ENCODE peak calls at places on chromosome 9, in six cellular contexts. S is body of pancreas, B is A549, M is stomach, J is HepG2, P is suprapubic skin. R is an unnamed sample.

GRCh38 chr9:70117835-70118319 is 74.2 kb downstream of the MAMDC2 start:
- DNase-seq in S (no peak), B (no peak), M (no peak), J (peak; percentile 29), P (no peak), R (no peak)

GRCh38 chr9:115396071-115396529 is 278.1 kb upstream of the TNC start:
- DNase-seq in S (no peak), B (no peak), M (no peak), J (no peak), P (no peak), R (no peak)

GRCh38 chr9:89868100-89868499 is 263.3 kb downstream of the GADD45G start:
- DNase-seq in S (no peak), B (no peak), M (no peak), J (no peak), P (no peak), R (no peak)

GRCh38 chr9:128420060-128420650 is 502 bp upstream of the CERCAM start:
- DNase-seq in S (peak; percentile 69), B (peak; percentile 60), M (peak; percentile 74), J (peak; percentile 39), P (no peak), R (peak; percentile 76)

GRCh38 chr9:101235105-101235866 is 149.5 kb downstream of the BAAT start:
- DNase-seq in S (no peak), B (peak; percentile 35), M (no peak), J (peak; percentile 45), P (no peak), R (peak; percentile 39)

GRCh38 chr9:124764774-124765438 is 6.2 kb downstream of the NR6A1 start:
- DNase-seq in S (no peak), B (peak; percentile 53), M (no peak), J (peak; percentile 32), P (no peak), R (peak; percentile 52)

GRCh38 chr9:2722715-2723114 is 5.4 kb downstream of the KCNV2 start:
- DNase-seq in S (no peak), B (no peak), M (no peak), J (peak; percentile 7), P (no peak), R (peak; percentile 31)

GRCh38 chr9:12765399-12765798 is 9.4 kb upstream of the LURAP1L start:
- DNase-seq in S (no peak), B (no peak), M (no peak), J (no peak), P (no peak), R (no peak)

GRCh38 chr9:35313911-35314310 is 152.1 kb downstream of the UNC13B start:
- DNase-seq in S (no peak), B (no peak), M (no peak), J (no peak), P (no peak), R (no peak)

GRCh38 chr9:120440791-120441190 is 139.2 kb downstream of the CDK5RAP2 start:
- DNase-seq in S (no peak), B (no peak), M (no peak), J (no peak), P (no peak), R (no peak)

GRCh38 chr9:6692891-6693361 is 47.4 kb upstream of the GLDC start:
- DNase-seq in S (no peak), B (no peak), M (no peak), J (no peak), P (no peak), R (no peak)
- TF ChIP-seq POLR2A in S (no peak), B (no peak), M (no peak), J (no peak), P (no peak), R (no peak)

DNA sequence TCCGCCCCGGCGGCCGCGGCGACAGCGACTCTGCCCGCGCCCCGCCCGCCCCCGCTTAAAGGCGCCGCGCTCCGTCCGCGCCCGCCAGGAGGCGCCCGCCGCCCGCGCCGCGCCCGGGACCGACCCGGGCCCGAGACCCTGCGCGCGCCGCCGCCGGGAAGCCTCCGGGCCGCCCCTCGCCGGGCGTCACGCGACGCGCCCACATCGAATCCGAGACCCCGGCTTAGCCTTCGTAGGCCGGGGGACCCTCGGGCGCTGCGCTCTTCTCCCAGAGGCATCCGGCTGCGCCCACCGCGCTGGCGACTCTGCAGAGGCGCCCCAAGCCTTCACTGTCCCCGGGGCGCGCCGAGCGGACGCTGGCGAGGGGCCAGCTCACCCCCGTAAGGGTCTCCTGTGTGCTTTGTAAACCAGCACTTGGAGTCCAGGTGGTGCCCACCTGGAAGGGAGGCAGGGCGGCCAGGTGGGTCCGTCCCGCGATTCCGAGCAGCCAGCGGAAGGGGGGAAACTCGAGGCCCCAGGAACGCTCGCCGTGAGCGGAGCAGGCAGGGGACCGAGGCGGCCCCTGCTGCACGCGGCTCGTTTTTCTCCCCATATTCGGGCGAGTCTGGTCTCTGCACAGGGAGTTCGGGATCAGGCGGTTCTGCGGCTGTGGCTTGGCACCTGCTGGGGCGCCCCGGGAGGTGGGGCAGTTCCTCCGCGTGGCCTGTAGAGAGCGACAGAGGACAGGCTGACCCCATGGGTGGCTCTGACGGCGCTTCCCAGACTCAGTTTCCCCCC is 432 bp upstream of the ABCA2 start:
- DNase-seq in S (peak; percentile 76), B (peak; percentile 64), M (peak; percentile 78), J (no peak), P (no peak), R (peak; percentile 90)
- TF ChIP-seq CTCF in S (no peak), B (peak; percentile 66), M (peak; percentile 24), J (peak; percentile 59), P (peak; percentile 37), R (peak; percentile 71)

GRCh38 chr9:94166237-94167054 is 82.2 kb downstream of the PTPDC1 start:
- DNase-seq in S (peak; percentile 99), B (peak; percentile 99), M (peak; percentile 98), J (peak; percentile 97), P (peak; percentile 99), R (peak; percentile 99)

GRCh38 chr9:94168203-94169000 is 84.1 kb downstream of the PTPDC1 start:
- DNase-seq in S (no peak), B (no peak), M (no peak), J (no peak), P (no peak), R (no peak)

GRCh38 chr9:94165592-94166236 is 81.5 kb downstream of the PTPDC1 start:
- DNase-seq in S (peak; percentile 99), B (peak; percentile 99), M (peak; percentile 97), J (peak; percentile 95), P (peak; percentile 98), R (peak; percentile 99)

GRCh38 chr9:94167376-94167775 is 83.1 kb downstream of the PTPDC1 start:
- DNase-seq in S (no peak), B (no peak), M (no peak), J (no peak), P (no peak), R (no peak)

DNA sequence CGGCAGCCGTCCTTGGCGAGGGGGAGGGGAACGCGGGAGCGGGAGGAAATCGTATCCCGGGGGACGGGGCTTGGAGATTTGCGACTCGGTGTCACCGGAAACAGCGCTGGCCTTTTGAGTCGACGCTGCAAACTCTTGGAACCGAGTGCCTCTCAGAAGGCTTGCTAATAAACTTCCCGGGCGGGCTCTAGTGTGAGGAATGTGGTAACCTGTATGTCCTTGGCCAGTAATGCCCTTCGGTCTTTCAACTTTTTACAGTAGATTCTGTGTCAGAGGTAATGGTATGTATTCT is 82.7 kb downstream of the PTPDC1 start:
- DNase-seq in S (no peak), B (no peak), M (no peak), J (peak; percentile 79), P (no peak), R (no peak)
- TF ChIP-seq POLR2A in S (peak; percentile 65), B (no peak), M (no peak), J (peak; percentile 75), P (no peak), R (no peak)

DNA sequence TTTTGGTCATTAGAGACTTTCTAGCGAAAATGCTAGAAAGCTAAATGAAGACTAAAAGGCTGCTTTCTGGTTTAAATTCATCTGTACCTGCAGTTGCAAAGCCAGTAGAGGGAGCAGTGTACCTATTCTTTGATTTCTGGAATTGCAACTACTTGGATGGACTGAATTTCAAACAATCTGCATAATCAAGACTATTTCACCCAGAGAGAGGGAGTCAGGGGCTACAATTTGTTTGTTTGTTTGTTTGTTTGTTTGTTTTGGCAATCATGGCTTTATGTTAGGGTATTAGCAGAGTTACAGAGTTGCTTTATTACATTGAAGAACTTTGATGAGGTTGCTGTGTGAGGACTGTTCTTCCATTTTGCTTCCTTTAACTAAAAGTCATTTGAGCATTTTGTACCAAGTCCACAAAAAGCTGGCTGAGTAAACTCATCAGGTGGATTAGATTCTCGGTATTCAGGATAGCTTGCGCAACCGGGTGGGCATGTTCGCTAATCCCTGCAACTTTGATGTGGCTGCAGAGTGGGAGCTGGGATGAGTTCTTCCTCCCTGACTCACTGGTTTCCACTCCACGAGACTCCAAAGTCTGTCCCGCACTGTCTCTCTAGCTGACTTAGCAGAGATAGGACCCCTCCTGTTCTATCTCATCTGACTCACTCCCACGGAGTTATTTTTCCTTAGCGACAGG is 80.0 kb upstream of the TUT7 start:
- DNase-seq in S (peak; percentile 40), B (peak; percentile 57), M (no peak), J (peak; percentile 39), P (peak; percentile 81), R (peak; percentile 63)
- TF ChIP-seq CTCF in S (peak; percentile 75), B (peak; percentile 85), M (peak; percentile 59), J (peak; percentile 75), P (peak; percentile 44), R (peak; percentile 66)